ENCODE peak calls at places on chromosome 6, in eight cellular contexts. One of them, this sample, is unnamed.

GRCh38 chr6:85643530-85644373 is 1.1 kb upstream of the SYNCRIP start:
- DNase-seq in omental fat pad: peak
- DNase-seq in MM.1S: peak
- DNase-seq in cardiac muscle cell: peak
- DNase-seq in tibial nerve: peak
- DNase-seq in nephron progenitor cell: peak
- DNase-seq in left lung: peak
- DNase-seq in ovary: peak
- DNase-seq in this sample: no peak

GRCh38 chr6:20474756-20475542 is 59.3 kb upstream of the CDKAL1 start:
- DNase-seq in omental fat pad: no peak
- DNase-seq in MM.1S: no peak
- DNase-seq in cardiac muscle cell: no peak
- DNase-seq in tibial nerve: no peak
- DNase-seq in nephron progenitor cell: no peak
- DNase-seq in left lung: no peak
- DNase-seq in ovary: no peak
- DNase-seq in this sample: no peak

GRCh38 chr6:1144842-1145755 is 166.8 kb upstream of the FOXQ1 start:
- DNase-seq in omental fat pad: no peak
- DNase-seq in MM.1S: no peak
- DNase-seq in cardiac muscle cell: no peak
- DNase-seq in tibial nerve: no peak
- DNase-seq in nephron progenitor cell: peak
- DNase-seq in left lung: no peak
- DNase-seq in ovary: no peak
- DNase-seq in this sample: no peak

GRCh38 chr6:16332175-16332542 is 93.8 kb downstream of the GMPR start:
- DNase-seq in omental fat pad: peak
- DNase-seq in MM.1S: peak
- DNase-seq in cardiac muscle cell: peak
- DNase-seq in tibial nerve: peak
- DNase-seq in nephron progenitor cell: peak
- DNase-seq in left lung: peak
- DNase-seq in ovary: peak
- DNase-seq in this sample: peak

GRCh38 chr6:73523434-73524123 is 2.7 kb upstream of the EEF1A1 start:
- DNase-seq in omental fat pad: peak
- DNase-seq in MM.1S: peak
- DNase-seq in cardiac muscle cell: no peak
- DNase-seq in tibial nerve: peak
- DNase-seq in nephron progenitor cell: no peak
- DNase-seq in left lung: peak
- DNase-seq in ovary: peak
- DNase-seq in this sample: no peak

GRCh38 chr6:139230421-139230840 is 61.4 kb downstream of the TXLNB start:
- DNase-seq in omental fat pad: no peak
- DNase-seq in MM.1S: peak
- DNase-seq in cardiac muscle cell: peak
- DNase-seq in tibial nerve: peak
- DNase-seq in nephron progenitor cell: no peak
- DNase-seq in left lung: no peak
- DNase-seq in ovary: no peak
- DNase-seq in this sample: no peak

GRCh38 chr6:45466686-45467085 is 89.0 kb upstream of the SUPT3H start:
- DNase-seq in omental fat pad: no peak
- DNase-seq in MM.1S: no peak
- DNase-seq in cardiac muscle cell: no peak
- DNase-seq in tibial nerve: no peak
- DNase-seq in nephron progenitor cell: no peak
- DNase-seq in left lung: no peak
- DNase-seq in ovary: no peak
- DNase-seq in this sample: no peak

GRCh38 chr6:292506-293184 is 358 bp downstream of the DUSP22 start:
- DNase-seq in omental fat pad: no peak
- DNase-seq in MM.1S: peak
- DNase-seq in cardiac muscle cell: peak
- DNase-seq in tibial nerve: peak
- DNase-seq in nephron progenitor cell: peak
- DNase-seq in left lung: peak
- DNase-seq in ovary: peak
- DNase-seq in this sample: no peak

GRCh38 chr6:73369563-73369962 is at the start of gene OOEP:
- DNase-seq in omental fat pad: no peak
- DNase-seq in MM.1S: no peak
- DNase-seq in cardiac muscle cell: no peak
- DNase-seq in tibial nerve: no peak
- DNase-seq in nephron progenitor cell: no peak
- DNase-seq in left lung: no peak
- DNase-seq in ovary: no peak
- DNase-seq in this sample: no peak

GRCh38 chr6:144566868-144567615 is 281.9 kb downstream of the UTRN start:
- DNase-seq in omental fat pad: no peak
- DNase-seq in MM.1S: no peak
- DNase-seq in cardiac muscle cell: no peak
- DNase-seq in tibial nerve: no peak
- DNase-seq in nephron progenitor cell: no peak
- DNase-seq in left lung: no peak
- DNase-seq in ovary: no peak
- DNase-seq in this sample: no peak

GRCh38 chr6:169639653-169640278 is 62.1 kb downstream of the WDR27 start:
- DNase-seq in omental fat pad: no peak
- DNase-seq in MM.1S: no peak
- DNase-seq in cardiac muscle cell: no peak
- DNase-seq in tibial nerve: no peak
- DNase-seq in nephron progenitor cell: no peak
- DNase-seq in left lung: no peak
- DNase-seq in ovary: no peak
- DNase-seq in this sample: no peak

GRCh38 chr6:169641461-169642085 is 60.3 kb downstream of the WDR27 start:
- DNase-seq in omental fat pad: no peak
- DNase-seq in MM.1S: no peak
- DNase-seq in cardiac muscle cell: no peak
- DNase-seq in tibial nerve: no peak
- DNase-seq in nephron progenitor cell: no peak
- DNase-seq in left lung: no peak
- DNase-seq in ovary: no peak
- DNase-seq in this sample: no peak

GRCh38 chr6:169640983-169641382 is 60.8 kb downstream of the WDR27 start:
- DNase-seq in omental fat pad: no peak
- DNase-seq in MM.1S: no peak
- DNase-seq in cardiac muscle cell: no peak
- DNase-seq in tibial nerve: no peak
- DNase-seq in nephron progenitor cell: no peak
- DNase-seq in left lung: no peak
- DNase-seq in ovary: no peak
- DNase-seq in this sample: no peak

GRCh38 chr6:169638915-169639314 is 62.9 kb downstream of the WDR27 start:
- DNase-seq in omental fat pad: no peak
- DNase-seq in MM.1S: no peak
- DNase-seq in cardiac muscle cell: no peak
- DNase-seq in tibial nerve: no peak
- DNase-seq in nephron progenitor cell: no peak
- DNase-seq in left lung: no peak
- DNase-seq in ovary: no peak
- DNase-seq in this sample: no peak

GRCh38 chr6:169640347-169640972 is 61.4 kb downstream of the WDR27 start:
- DNase-seq in omental fat pad: no peak
- DNase-seq in MM.1S: no peak
- DNase-seq in cardiac muscle cell: no peak
- DNase-seq in tibial nerve: no peak
- DNase-seq in nephron progenitor cell: no peak
- DNase-seq in left lung: no peak
- DNase-seq in ovary: no peak
- DNase-seq in this sample: no peak
- TF ChIP-seq CTCF in omental fat pad: no peak
- TF ChIP-seq CTCF in MM.1S: no peak
- TF ChIP-seq CTCF in cardiac muscle cell: no peak
- TF ChIP-seq CTCF in tibial nerve: no peak
- TF ChIP-seq CTCF in nephron progenitor cell: no peak
- TF ChIP-seq CTCF in left lung: no peak
- TF ChIP-seq CTCF in ovary: no peak
- TF ChIP-seq CTCF in this sample: no peak

GRCh38 chr6:110017946-110018345 is 39.8 kb downstream of the GPR6 start:
- DNase-seq in omental fat pad: no peak
- DNase-seq in MM.1S: no peak
- DNase-seq in cardiac muscle cell: no peak
- DNase-seq in tibial nerve: no peak
- DNase-seq in nephron progenitor cell: no peak
- DNase-seq in left lung: no peak
- DNase-seq in ovary: no peak
- DNase-seq in this sample: no peak

GRCh38 chr6:110017306-110017705 is 39.2 kb downstream of the GPR6 start:
- DNase-seq in omental fat pad: no peak
- DNase-seq in MM.1S: no peak
- DNase-seq in cardiac muscle cell: no peak
- DNase-seq in tibial nerve: no peak
- DNase-seq in nephron progenitor cell: no peak
- DNase-seq in left lung: no peak
- DNase-seq in ovary: no peak
- DNase-seq in this sample: no peak

GRCh38 chr6:110018486-110018885 is 40.4 kb downstream of the GPR6 start:
- DNase-seq in omental fat pad: no peak
- DNase-seq in MM.1S: no peak
- DNase-seq in cardiac muscle cell: no peak
- DNase-seq in tibial nerve: no peak
- DNase-seq in nephron progenitor cell: no peak
- DNase-seq in left lung: no peak
- DNase-seq in ovary: no peak
- DNase-seq in this sample: no peak

GRCh38 chr6:110015206-110015605 is 37.1 kb downstream of the GPR6 start:
- DNase-seq in omental fat pad: no peak
- DNase-seq in MM.1S: no peak
- DNase-seq in cardiac muscle cell: no peak
- DNase-seq in tibial nerve: no peak
- DNase-seq in nephron progenitor cell: no peak
- DNase-seq in left lung: no peak
- DNase-seq in ovary: no peak
- DNase-seq in this sample: no peak

GRCh38 chr6:110020888-110021287 is 42.8 kb downstream of the GPR6 start:
- DNase-seq in omental fat pad: no peak
- DNase-seq in MM.1S: no peak
- DNase-seq in cardiac muscle cell: no peak
- DNase-seq in tibial nerve: no peak
- DNase-seq in nephron progenitor cell: no peak
- DNase-seq in left lung: no peak
- DNase-seq in ovary: no peak
- DNase-seq in this sample: no peak
- TF ChIP-seq CTCF in omental fat pad: no peak
- TF ChIP-seq CTCF in MM.1S: no peak
- TF ChIP-seq CTCF in cardiac muscle cell: no peak
- TF ChIP-seq CTCF in tibial nerve: no peak
- TF ChIP-seq CTCF in nephron progenitor cell: no peak
- TF ChIP-seq CTCF in left lung: no peak
- TF ChIP-seq CTCF in ovary: no peak
- TF ChIP-seq CTCF in this sample: no peak

GRCh38 chr6:44223471-44224153 is at the start of gene SLC29A1:
- DNase-seq in omental fat pad: no peak
- DNase-seq in MM.1S: peak
- DNase-seq in cardiac muscle cell: peak
- DNase-seq in tibial nerve: peak
- DNase-seq in nephron progenitor cell: peak
- DNase-seq in left lung: peak
- DNase-seq in ovary: peak
- DNase-seq in this sample: peak
- TF ChIP-seq CTCF in omental fat pad: no peak
- TF ChIP-seq CTCF in MM.1S: no peak
- TF ChIP-seq CTCF in cardiac muscle cell: no peak
- TF ChIP-seq CTCF in tibial nerve: peak
- TF ChIP-seq CTCF in nephron progenitor cell: peak
- TF ChIP-seq CTCF in left lung: no peak
- TF ChIP-seq CTCF in ovary: no peak
- TF ChIP-seq CTCF in this sample: no peak

DNA sequence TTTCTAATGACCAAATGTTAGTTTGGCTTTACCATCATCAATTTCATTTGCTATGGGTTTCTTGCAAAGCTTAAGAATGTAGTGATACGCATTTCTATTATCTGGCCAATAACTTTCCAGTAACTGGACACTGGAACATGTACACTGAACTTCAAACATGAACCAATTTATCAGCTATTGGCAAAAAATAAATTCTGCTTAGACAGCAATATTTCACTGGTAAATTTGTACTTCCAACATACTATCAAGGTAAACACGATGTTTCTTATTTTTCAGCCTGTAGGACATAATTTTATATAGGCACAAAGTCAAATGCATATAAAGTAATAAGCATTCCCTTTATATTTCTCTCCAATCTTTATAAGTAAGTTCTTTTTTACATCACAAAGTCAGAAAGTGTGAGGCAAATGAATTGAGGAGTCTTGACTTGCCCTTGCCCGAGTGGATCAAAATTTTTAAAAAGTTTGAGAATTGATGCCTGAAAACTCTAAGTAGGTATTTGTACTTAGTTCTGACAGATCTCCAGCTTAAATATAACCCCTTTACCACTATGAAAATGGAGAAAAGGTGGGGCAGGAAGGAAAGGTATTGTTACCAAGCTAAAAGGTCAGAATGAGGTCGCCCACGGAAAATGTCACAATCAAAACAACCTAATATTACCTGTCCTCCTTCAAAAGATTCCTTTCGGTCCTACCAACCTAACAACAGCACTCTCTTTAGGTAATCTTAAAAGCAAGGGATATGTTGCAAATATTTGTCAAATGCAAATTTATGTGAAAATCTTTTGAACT is 41.3 kb downstream of the STK38 start:
- DNase-seq in omental fat pad: no peak
- DNase-seq in MM.1S: no peak
- DNase-seq in cardiac muscle cell: no peak
- DNase-seq in tibial nerve: no peak
- DNase-seq in nephron progenitor cell: no peak
- DNase-seq in left lung: no peak
- DNase-seq in ovary: no peak
- DNase-seq in this sample: no peak
- TF ChIP-seq CTCF in omental fat pad: no peak
- TF ChIP-seq CTCF in MM.1S: no peak
- TF ChIP-seq CTCF in cardiac muscle cell: no peak
- TF ChIP-seq CTCF in tibial nerve: no peak
- TF ChIP-seq CTCF in nephron progenitor cell: no peak
- TF ChIP-seq CTCF in left lung: no peak
- TF ChIP-seq CTCF in ovary: no peak
- TF ChIP-seq CTCF in this sample: no peak

DNA sequence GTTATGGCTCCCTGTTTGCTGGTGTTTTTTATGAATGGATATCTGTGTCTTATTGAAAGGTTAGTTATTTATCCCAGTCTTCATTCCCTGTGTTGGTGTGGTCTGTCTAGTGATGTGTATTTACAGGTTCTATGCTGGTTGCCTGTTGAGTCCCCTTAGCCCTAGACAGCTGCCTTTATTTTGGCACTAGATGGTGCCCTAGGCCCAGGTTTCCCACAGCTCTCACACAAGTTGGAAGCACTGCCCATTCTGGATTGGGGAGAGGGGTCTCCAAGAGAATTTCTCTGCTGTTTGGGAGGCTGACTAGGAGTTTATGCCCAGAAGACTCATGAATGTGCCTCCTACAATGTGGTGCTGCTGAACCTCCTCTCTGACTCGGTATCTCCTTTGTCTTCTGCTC is 12.4 kb downstream of the GRM1 start:
- DNase-seq in omental fat pad: no peak
- DNase-seq in MM.1S: peak
- DNase-seq in cardiac muscle cell: peak
- DNase-seq in tibial nerve: no peak
- DNase-seq in nephron progenitor cell: peak
- DNase-seq in left lung: no peak
- DNase-seq in ovary: no peak
- DNase-seq in this sample: no peak
- TF ChIP-seq CTCF in omental fat pad: no peak
- TF ChIP-seq CTCF in MM.1S: peak
- TF ChIP-seq CTCF in cardiac muscle cell: peak
- TF ChIP-seq CTCF in tibial nerve: no peak
- TF ChIP-seq CTCF in nephron progenitor cell: peak
- TF ChIP-seq CTCF in left lung: no peak
- TF ChIP-seq CTCF in ovary: no peak
- TF ChIP-seq CTCF in this sample: peak

This sample was measured in D721Med.